ENCODE peak calls at places on chromosomes 2 and 18, in eight cellular contexts. One of them, this sample, is unnamed. For H3K4me1, the result is how much of the 10 kb centered on the place peaks cover.

GRCh38 chr2:191643425-191643824 is 34.5 kb upstream of the NABP1 start:
- DNase-seq in transverse colon: peak
- DNase-seq in GM12878: no peak
- DNase-seq in HepG2: no peak
- DNase-seq in vagina: no peak
- DNase-seq in colonic mucosa: peak
- DNase-seq in CD8-positive, alpha-beta T cell: no peak
- DNase-seq in left ventricle myocardium inferior: no peak
- DNase-seq in this sample: peak

GRCh38 chr2:176405477-176405876 is 136.2 kb downstream of the MTX2 start:
- DNase-seq in left ventricle myocardium inferior: no peak
- DNase-seq in GM12878: peak
- DNase-seq in vagina: no peak
- DNase-seq in CD8-positive, alpha-beta T cell: no peak
- DNase-seq in transverse colon: no peak
- DNase-seq in HepG2: no peak
- DNase-seq in colonic mucosa: no peak
- DNase-seq in this sample: no peak

GRCh38 chr2:122734756-122735155 is 979.3 kb downstream of the TSN start:
- DNase-seq in GM12878: no peak
- DNase-seq in transverse colon: no peak
- DNase-seq in vagina: no peak
- DNase-seq in left ventricle myocardium inferior: no peak
- DNase-seq in CD8-positive, alpha-beta T cell: no peak
- DNase-seq in colonic mucosa: no peak
- DNase-seq in HepG2: no peak
- DNase-seq in this sample: no peak

GRCh38 chr2:173659522-173659921 is 304.9 kb downstream of the CDCA7 start:
- DNase-seq in HepG2: no peak
- DNase-seq in left ventricle myocardium inferior: no peak
- DNase-seq in transverse colon: no peak
- DNase-seq in vagina: no peak
- DNase-seq in CD8-positive, alpha-beta T cell: no peak
- DNase-seq in colonic mucosa: no peak
- DNase-seq in GM12878: no peak
- DNase-seq in this sample: no peak

GRCh38 chr2:155095613-155096012 is 397.1 kb downstream of the KCNJ3 start:
- DNase-seq in left ventricle myocardium inferior: no peak
- DNase-seq in GM12878: no peak
- DNase-seq in vagina: no peak
- DNase-seq in HepG2: no peak
- DNase-seq in CD8-positive, alpha-beta T cell: no peak
- DNase-seq in transverse colon: no peak
- DNase-seq in colonic mucosa: no peak
- DNase-seq in this sample: no peak

GRCh38 chr18:22391571-22392359 is 25.9 kb downstream of the CTAGE1 start:
- DNase-seq in HepG2: no peak
- DNase-seq in CD8-positive, alpha-beta T cell: peak
- DNase-seq in GM12878: no peak
- DNase-seq in left ventricle myocardium inferior: no peak
- DNase-seq in transverse colon: peak
- DNase-seq in vagina: no peak
- DNase-seq in colonic mucosa: peak
- DNase-seq in this sample: peak

GRCh38 chr18:9642799-9643445 is 28.6 kb upstream of the PPP4R1 start:
- DNase-seq in HepG2: no peak
- DNase-seq in left ventricle myocardium inferior: no peak
- DNase-seq in GM12878: no peak
- DNase-seq in CD8-positive, alpha-beta T cell: no peak
- DNase-seq in transverse colon: no peak
- DNase-seq in vagina: no peak
- DNase-seq in colonic mucosa: no peak
- DNase-seq in this sample: no peak

GRCh38 chr2:10513201-10513600 is 65.1 kb upstream of the ODC1 start:
- DNase-seq in vagina: no peak
- DNase-seq in HepG2: no peak
- DNase-seq in colonic mucosa: no peak
- DNase-seq in left ventricle myocardium inferior: no peak
- DNase-seq in transverse colon: no peak
- DNase-seq in CD8-positive, alpha-beta T cell: no peak
- DNase-seq in GM12878: no peak
- DNase-seq in this sample: no peak

GRCh38 chr18:50678651-50679415 is 118.9 kb downstream of the MAPK4 start:
- DNase-seq in vagina: no peak
- DNase-seq in CD8-positive, alpha-beta T cell: no peak
- DNase-seq in transverse colon: no peak
- DNase-seq in left ventricle myocardium inferior: no peak
- DNase-seq in GM12878: no peak
- DNase-seq in HepG2: no peak
- DNase-seq in colonic mucosa: no peak
- DNase-seq in this sample: no peak

GRCh38 chr2:150485114-150485870 is 2.2 kb downstream of the RND3 start:
- DNase-seq in HepG2: peak
- DNase-seq in GM12878: no peak
- DNase-seq in CD8-positive, alpha-beta T cell: no peak
- DNase-seq in vagina: peak
- DNase-seq in colonic mucosa: peak
- DNase-seq in transverse colon: peak
- DNase-seq in left ventricle myocardium inferior: peak
- DNase-seq in this sample: peak

GRCh38 chr2:65639156-65639876 is 206.9 kb upstream of the SPRED2 start:
- DNase-seq in HepG2: no peak
- DNase-seq in colonic mucosa: no peak
- DNase-seq in transverse colon: no peak
- DNase-seq in left ventricle myocardium inferior: no peak
- DNase-seq in CD8-positive, alpha-beta T cell: no peak
- DNase-seq in vagina: no peak
- DNase-seq in GM12878: no peak
- DNase-seq in this sample: peak

GRCh38 chr18:47585136-47585535 is 333.7 kb upstream of the SKOR2 start:
- DNase-seq in colonic mucosa: no peak
- DNase-seq in HepG2: no peak
- DNase-seq in CD8-positive, alpha-beta T cell: no peak
- DNase-seq in vagina: no peak
- DNase-seq in GM12878: no peak
- DNase-seq in left ventricle myocardium inferior: no peak
- DNase-seq in transverse colon: no peak
- DNase-seq in this sample: no peak

GRCh38 chr2:168948621-168949212 is 47.6 kb downstream of the G6PC2 start:
- DNase-seq in colonic mucosa: no peak
- DNase-seq in transverse colon: no peak
- DNase-seq in CD8-positive, alpha-beta T cell: no peak
- DNase-seq in vagina: no peak
- DNase-seq in HepG2: peak
- DNase-seq in left ventricle myocardium inferior: no peak
- DNase-seq in GM12878: no peak
- DNase-seq in this sample: peak
- TF ChIP-seq CTCF in colonic mucosa: peak
- TF ChIP-seq CTCF in transverse colon: peak
- TF ChIP-seq CTCF in CD8-positive, alpha-beta T cell: peak
- TF ChIP-seq CTCF in vagina: no peak
- TF ChIP-seq CTCF in HepG2: peak
- TF ChIP-seq CTCF in left ventricle myocardium inferior: peak
- TF ChIP-seq CTCF in GM12878: peak
- TF ChIP-seq CTCF in this sample: peak

GRCh38 chr2:189408294-189408693 is 33.0 kb upstream of the WDR75 start:
- DNase-seq in transverse colon: no peak
- DNase-seq in vagina: no peak
- DNase-seq in colonic mucosa: no peak
- DNase-seq in GM12878: no peak
- DNase-seq in CD8-positive, alpha-beta T cell: no peak
- DNase-seq in left ventricle myocardium inferior: no peak
- DNase-seq in HepG2: no peak
- DNase-seq in this sample: no peak
- H3K4me1 ChIP-seq in transverse colon: under half
- H3K4me1 ChIP-seq in vagina: under half
- H3K4me1 ChIP-seq in colonic mucosa: under half
- H3K4me1 ChIP-seq in GM12878: under half
- H3K4me1 ChIP-seq in CD8-positive, alpha-beta T cell: under half
- H3K4me1 ChIP-seq in left ventricle myocardium inferior: under half
- H3K4me1 ChIP-seq in HepG2: under half
- H3K4me1 ChIP-seq in this sample: under half

DNA sequence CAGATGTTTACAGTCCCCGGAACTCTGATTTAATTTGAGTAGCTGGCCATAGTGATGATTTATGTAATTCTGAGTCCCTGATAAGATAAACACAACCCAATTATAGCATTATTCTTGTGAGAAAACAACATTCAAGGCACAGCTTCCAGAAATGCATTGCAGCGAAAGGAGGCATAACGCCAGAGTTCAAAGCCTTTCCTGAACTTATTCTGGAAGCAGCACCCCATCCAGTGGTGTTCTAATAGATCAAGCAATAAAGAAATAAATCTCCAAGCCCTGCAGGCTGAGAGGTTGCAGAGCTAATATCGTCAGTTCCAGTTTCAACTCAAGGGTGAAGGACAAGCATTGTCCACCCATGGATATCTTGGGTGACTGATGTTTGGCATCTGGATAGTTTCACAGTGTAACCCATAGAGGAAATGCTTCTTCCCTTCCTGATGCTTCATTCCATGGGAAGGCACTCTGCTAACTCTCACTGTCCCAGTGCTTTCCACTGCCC is 18.8 kb downstream of the CDH2 start:
- DNase-seq in vagina: no peak
- DNase-seq in HepG2: no peak
- DNase-seq in GM12878: no peak
- DNase-seq in transverse colon: no peak
- DNase-seq in CD8-positive, alpha-beta T cell: no peak
- DNase-seq in colonic mucosa: no peak
- DNase-seq in left ventricle myocardium inferior: no peak
- DNase-seq in this sample: no peak
- TF ChIP-seq CTCF in vagina: no peak
- TF ChIP-seq CTCF in HepG2: no peak
- TF ChIP-seq CTCF in GM12878: no peak
- TF ChIP-seq CTCF in transverse colon: no peak
- TF ChIP-seq CTCF in CD8-positive, alpha-beta T cell: no peak
- TF ChIP-seq CTCF in colonic mucosa: no peak
- TF ChIP-seq CTCF in left ventricle myocardium inferior: no peak
- TF ChIP-seq CTCF in this sample: peak

GRCh38 chr2:232984451-232985207 is 28.4 kb downstream of the NGEF start:
- DNase-seq in GM12878: no peak
- DNase-seq in CD8-positive, alpha-beta T cell: no peak
- DNase-seq in HepG2: no peak
- DNase-seq in vagina: no peak
- DNase-seq in colonic mucosa: no peak
- DNase-seq in left ventricle myocardium inferior: no peak
- DNase-seq in transverse colon: no peak
- DNase-seq in this sample: no peak
- H3K4me1 ChIP-seq in GM12878: under half
- H3K4me1 ChIP-seq in CD8-positive, alpha-beta T cell: under half
- H3K4me1 ChIP-seq in HepG2: under half
- H3K4me1 ChIP-seq in vagina: under half
- H3K4me1 ChIP-seq in colonic mucosa: under half
- H3K4me1 ChIP-seq in left ventricle myocardium inferior: under half
- H3K4me1 ChIP-seq in transverse colon: under half
- H3K4me1 ChIP-seq in this sample: under half

GRCh38 chr2:48471048-48471474 is 58.9 kb upstream of the STON1 start:
- DNase-seq in GM12878: no peak
- DNase-seq in transverse colon: no peak
- DNase-seq in HepG2: peak
- DNase-seq in colonic mucosa: no peak
- DNase-seq in left ventricle myocardium inferior: no peak
- DNase-seq in vagina: no peak
- DNase-seq in CD8-positive, alpha-beta T cell: no peak
- DNase-seq in this sample: peak
- TF ChIP-seq CTCF in GM12878: no peak
- TF ChIP-seq CTCF in transverse colon: peak
- TF ChIP-seq CTCF in HepG2: peak
- TF ChIP-seq CTCF in colonic mucosa: peak
- TF ChIP-seq CTCF in left ventricle myocardium inferior: peak
- TF ChIP-seq CTCF in vagina: peak
- TF ChIP-seq CTCF in CD8-positive, alpha-beta T cell: no peak
- TF ChIP-seq CTCF in this sample: peak

GRCh38 chr2:120246546-120247300 is 5.9 kb upstream of the RALB start:
- DNase-seq in left ventricle myocardium inferior: no peak
- DNase-seq in HepG2: no peak
- DNase-seq in CD8-positive, alpha-beta T cell: no peak
- DNase-seq in vagina: no peak
- DNase-seq in transverse colon: no peak
- DNase-seq in colonic mucosa: peak
- DNase-seq in GM12878: no peak
- DNase-seq in this sample: no peak

GRCh38 chr2:120245520-120245835 is 7.2 kb upstream of the RALB start:
- DNase-seq in HepG2: peak
- DNase-seq in left ventricle myocardium inferior: no peak
- DNase-seq in CD8-positive, alpha-beta T cell: no peak
- DNase-seq in vagina: no peak
- DNase-seq in colonic mucosa: peak
- DNase-seq in transverse colon: peak
- DNase-seq in GM12878: no peak
- DNase-seq in this sample: peak

GRCh38 chr2:120244656-120245519 is 7.8 kb upstream of the RALB start:
- DNase-seq in HepG2: no peak
- DNase-seq in colonic mucosa: no peak
- DNase-seq in vagina: no peak
- DNase-seq in left ventricle myocardium inferior: no peak
- DNase-seq in GM12878: no peak
- DNase-seq in transverse colon: no peak
- DNase-seq in CD8-positive, alpha-beta T cell: no peak
- DNase-seq in this sample: peak

GRCh38 chr2:120247851-120248250 is 4.8 kb upstream of the RALB start:
- DNase-seq in left ventricle myocardium inferior: no peak
- DNase-seq in GM12878: no peak
- DNase-seq in HepG2: no peak
- DNase-seq in transverse colon: no peak
- DNase-seq in vagina: no peak
- DNase-seq in CD8-positive, alpha-beta T cell: no peak
- DNase-seq in colonic mucosa: no peak
- DNase-seq in this sample: no peak

DNA sequence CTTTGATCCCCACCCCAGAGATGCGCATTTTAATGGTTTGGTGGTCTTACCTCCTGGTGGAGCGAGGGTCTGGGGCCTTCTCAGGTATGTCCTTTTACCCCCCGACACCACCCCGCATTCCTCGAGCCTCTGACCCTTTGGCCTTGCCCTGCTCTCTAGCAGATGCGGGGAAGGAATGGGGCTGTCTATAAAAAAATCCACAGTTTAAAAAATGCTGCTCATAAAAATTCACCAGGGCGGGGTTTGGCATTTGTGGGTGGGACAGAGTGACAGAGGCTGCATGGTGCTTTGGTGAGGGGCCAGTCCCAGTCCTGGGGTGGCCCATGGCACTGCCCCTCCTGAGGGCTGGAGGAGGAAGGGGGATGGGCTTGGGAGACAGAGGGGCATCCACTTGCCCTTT is 6.7 kb upstream of the RALB start:
- DNase-seq in transverse colon: peak
- DNase-seq in colonic mucosa: peak
- DNase-seq in CD8-positive, alpha-beta T cell: no peak
- DNase-seq in left ventricle myocardium inferior: no peak
- DNase-seq in HepG2: no peak
- DNase-seq in GM12878: no peak
- DNase-seq in vagina: no peak
- DNase-seq in this sample: no peak
- H3K4me1 ChIP-seq in transverse colon: under half
- H3K4me1 ChIP-seq in colonic mucosa: under half
- H3K4me1 ChIP-seq in CD8-positive, alpha-beta T cell: under half
- H3K4me1 ChIP-seq in left ventricle myocardium inferior: under half
- H3K4me1 ChIP-seq in HepG2: under half
- H3K4me1 ChIP-seq in GM12878: under half
- H3K4me1 ChIP-seq in vagina: under half
- H3K4me1 ChIP-seq in this sample: under half

GRCh38 chr2:8956789-8957188 is 46.7 kb downstream of the MBOAT2 start:
- DNase-seq in GM12878: no peak
- DNase-seq in colonic mucosa: no peak
- DNase-seq in CD8-positive, alpha-beta T cell: no peak
- DNase-seq in left ventricle myocardium inferior: no peak
- DNase-seq in transverse colon: no peak
- DNase-seq in HepG2: no peak
- DNase-seq in vagina: no peak
- DNase-seq in this sample: no peak
- TF ChIP-seq CTCF in GM12878: no peak
- TF ChIP-seq CTCF in colonic mucosa: no peak
- TF ChIP-seq CTCF in CD8-positive, alpha-beta T cell: no peak
- TF ChIP-seq CTCF in left ventricle myocardium inferior: peak
- TF ChIP-seq CTCF in transverse colon: no peak
- TF ChIP-seq CTCF in HepG2: no peak
- TF ChIP-seq CTCF in vagina: no peak
- TF ChIP-seq CTCF in this sample: no peak